ENCODE peak calls at places on chromosomes 6 and 20, in nine cellular contexts. One of them, this sample, is unnamed.

GRCh38 chr6:99838607-99839006 is 155.4 kb downstream of the MCHR2 start:
- DNase-seq in HAP-1: no peak
- DNase-seq in Peyer's patch: no peak
- DNase-seq in ascending aorta: no peak
- DNase-seq in fibroblast of lung: no peak
- DNase-seq in A549: no peak
- DNase-seq in GM23248: no peak
- DNase-seq in ovary: no peak
- DNase-seq in stomach: no peak
- DNase-seq in this sample: no peak

GRCh38 chr20:3758566-3758965 is 9.0 kb downstream of the ADISSP start:
- DNase-seq in stomach: no peak
- DNase-seq in HAP-1: no peak
- DNase-seq in ovary: no peak
- DNase-seq in Peyer's patch: no peak
- DNase-seq in fibroblast of lung: no peak
- DNase-seq in GM23248: no peak
- DNase-seq in A549: no peak
- DNase-seq in ascending aorta: no peak
- DNase-seq in this sample: no peak

GRCh38 chr6:156866181-156866862 is 89.1 kb downstream of the ARID1B start:
- DNase-seq in Peyer's patch: no peak
- DNase-seq in GM23248: no peak
- DNase-seq in ovary: no peak
- DNase-seq in A549: peak; percentile 6
- DNase-seq in HAP-1: no peak
- DNase-seq in ascending aorta: no peak
- DNase-seq in stomach: no peak
- DNase-seq in fibroblast of lung: peak; percentile 74
- DNase-seq in this sample: no peak

GRCh38 chr6:155272353-155273222 is 8.8 kb downstream of the CLDN20 start:
- DNase-seq in Peyer's patch: no peak
- DNase-seq in stomach: no peak
- DNase-seq in ovary: no peak
- DNase-seq in ascending aorta: no peak
- DNase-seq in GM23248: peak; percentile 34
- DNase-seq in fibroblast of lung: peak; percentile 17
- DNase-seq in HAP-1: no peak
- DNase-seq in A549: no peak
- DNase-seq in this sample: no peak

GRCh38 chr20:37323985-37324384 is 22.0 kb upstream of the SRC start:
- DNase-seq in GM23248: peak; percentile 93
- DNase-seq in Peyer's patch: no peak
- DNase-seq in fibroblast of lung: peak; percentile 88
- DNase-seq in ascending aorta: no peak
- DNase-seq in A549: no peak
- DNase-seq in HAP-1: no peak
- DNase-seq in stomach: no peak
- DNase-seq in ovary: no peak
- DNase-seq in this sample: no peak

GRCh38 chr6:13044390-13044789 is 283.9 kb downstream of the TBC1D7 start:
- DNase-seq in Peyer's patch: no peak
- DNase-seq in HAP-1: peak; percentile 9
- DNase-seq in stomach: no peak
- DNase-seq in ascending aorta: no peak
- DNase-seq in ovary: no peak
- DNase-seq in GM23248: peak; percentile 19
- DNase-seq in fibroblast of lung: peak; percentile 62
- DNase-seq in A549: peak; percentile 2
- DNase-seq in this sample: no peak

GRCh38 chr20:50724112-50724724 is 7.2 kb upstream of the PARD6B start:
- DNase-seq in HAP-1: no peak
- DNase-seq in GM23248: no peak
- DNase-seq in ovary: no peak
- DNase-seq in fibroblast of lung: no peak
- DNase-seq in ascending aorta: no peak
- DNase-seq in A549: no peak
- DNase-seq in Peyer's patch: peak; percentile 3
- DNase-seq in stomach: no peak
- DNase-seq in this sample: no peak

GRCh38 chr20:53692465-53693067 is 98.9 kb upstream of the ZNF217 start:
- DNase-seq in stomach: no peak
- DNase-seq in ascending aorta: no peak
- DNase-seq in GM23248: peak; percentile 96
- DNase-seq in HAP-1: no peak
- DNase-seq in A549: no peak
- DNase-seq in Peyer's patch: no peak
- DNase-seq in fibroblast of lung: peak; percentile 96
- DNase-seq in ovary: no peak
- DNase-seq in this sample: no peak

GRCh38 chr6:133899556-133899955 is 10.6 kb downstream of the TCF21 start:
- DNase-seq in A549: no peak
- DNase-seq in GM23248: peak; percentile 44
- DNase-seq in Peyer's patch: no peak
- DNase-seq in ovary: no peak
- DNase-seq in HAP-1: no peak
- DNase-seq in ascending aorta: no peak
- DNase-seq in stomach: no peak
- DNase-seq in fibroblast of lung: no peak
- DNase-seq in this sample: no peak

GRCh38 chr6:143884161-143884560 is 19.9 kb downstream of the ZC2HC1B start:
- DNase-seq in A549: no peak
- DNase-seq in fibroblast of lung: no peak
- DNase-seq in Peyer's patch: no peak
- DNase-seq in stomach: no peak
- DNase-seq in ovary: no peak
- DNase-seq in GM23248: peak; percentile 6
- DNase-seq in HAP-1: no peak
- DNase-seq in ascending aorta: no peak
- DNase-seq in this sample: no peak

GRCh38 chr20:30811896-30812671 is 445.4 kb upstream of the DEFB115 start:
- DNase-seq in stomach: no peak
- DNase-seq in HAP-1: no peak
- DNase-seq in ovary: no peak
- DNase-seq in A549: no peak
- DNase-seq in Peyer's patch: peak; percentile 65
- DNase-seq in GM23248: peak; percentile 65
- DNase-seq in ascending aorta: no peak
- DNase-seq in fibroblast of lung: peak; percentile 53
- DNase-seq in this sample: no peak

GRCh38 chr20:30812739-30813411 is 444.6 kb upstream of the DEFB115 start:
- DNase-seq in A549: no peak
- DNase-seq in HAP-1: no peak
- DNase-seq in Peyer's patch: no peak
- DNase-seq in ovary: no peak
- DNase-seq in fibroblast of lung: no peak
- DNase-seq in ascending aorta: no peak
- DNase-seq in stomach: no peak
- DNase-seq in GM23248: no peak
- DNase-seq in this sample: no peak

GRCh38 chr20:30815577-30816181 is 441.8 kb upstream of the DEFB115 start:
- DNase-seq in fibroblast of lung: no peak
- DNase-seq in Peyer's patch: no peak
- DNase-seq in ascending aorta: no peak
- DNase-seq in HAP-1: no peak
- DNase-seq in ovary: no peak
- DNase-seq in GM23248: no peak
- DNase-seq in A549: no peak
- DNase-seq in stomach: no peak
- DNase-seq in this sample: no peak

DNA sequence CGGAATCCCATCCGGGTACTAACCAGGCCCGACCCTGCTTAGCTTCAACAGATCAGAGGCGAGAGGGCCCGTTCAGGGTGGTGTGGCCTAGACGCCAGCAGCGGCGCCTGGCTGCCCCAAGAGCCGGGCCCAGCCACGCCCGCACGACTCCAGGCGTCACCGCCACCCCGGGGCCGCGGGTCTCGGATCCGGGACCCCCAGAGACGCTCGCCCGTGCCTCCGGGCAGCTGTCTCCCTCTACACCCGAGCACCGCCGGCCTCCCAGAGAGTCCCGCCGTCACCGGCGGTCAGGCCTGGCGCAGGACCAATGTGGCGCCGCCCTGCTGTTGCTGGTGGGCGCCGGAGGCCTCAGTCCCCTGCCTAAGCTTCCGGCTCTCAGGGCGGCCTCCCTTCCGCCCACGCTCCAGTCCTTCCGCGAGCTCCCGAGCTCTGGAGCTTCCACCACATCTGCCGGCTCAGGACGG is 441.2 kb upstream of the DEFB115 start:
- DNase-seq in ovary: no peak
- DNase-seq in HAP-1: no peak
- DNase-seq in fibroblast of lung: no peak
- DNase-seq in stomach: no peak
- DNase-seq in ascending aorta: no peak
- DNase-seq in A549: no peak
- DNase-seq in Peyer's patch: no peak
- DNase-seq in GM23248: peak; percentile 76
- DNase-seq in this sample: peak; percentile 24
- H3K9me3 ChIP-seq in ovary: peaks cover 2% of the 10 kb centered on the region
- H3K9me3 ChIP-seq in HAP-1: no peaks in the 10 kb centered on the region
- H3K9me3 ChIP-seq in fibroblast of lung: no peaks in the 10 kb centered on the region
- H3K9me3 ChIP-seq in stomach: peaks cover 69% of the 10 kb centered on the region
- H3K9me3 ChIP-seq in ascending aorta: no peaks in the 10 kb centered on the region
- H3K9me3 ChIP-seq in A549: peaks cover 2% of the 10 kb centered on the region
- H3K9me3 ChIP-seq in Peyer's patch: peaks cover 12% of the 10 kb centered on the region
- H3K9me3 ChIP-seq in GM23248: no peaks in the 10 kb centered on the region
- H3K9me3 ChIP-seq in this sample: no peaks in the 10 kb centered on the region

DNA sequence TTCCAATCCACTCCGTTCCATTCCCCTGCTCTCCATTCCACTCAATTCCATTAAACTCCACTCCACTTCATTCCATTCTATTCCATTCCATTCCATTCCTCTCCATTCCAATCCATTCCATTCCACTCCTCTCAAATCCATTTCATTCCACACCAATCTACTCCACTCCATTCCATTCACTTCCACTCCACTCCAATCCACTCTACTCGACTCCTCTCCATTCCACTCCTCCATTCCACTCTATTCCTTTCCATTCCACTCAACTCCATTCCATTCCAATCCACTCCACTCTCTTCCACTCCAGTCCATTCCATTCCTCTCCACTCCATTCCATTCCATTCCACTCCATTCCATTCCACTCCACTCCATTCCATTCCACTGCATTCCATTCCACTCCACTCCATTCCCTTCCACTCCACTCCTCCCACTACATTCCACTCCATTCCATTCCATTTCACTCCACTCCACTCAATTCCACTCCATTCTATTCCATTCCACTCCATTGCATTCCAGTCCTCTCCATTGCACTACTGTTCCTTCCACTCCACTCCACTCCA is 22.6 kb upstream of the DEFB125 start:
- DNase-seq in GM23248: no peak
- DNase-seq in ascending aorta: no peak
- DNase-seq in HAP-1: no peak
- DNase-seq in stomach: no peak
- DNase-seq in Peyer's patch: no peak
- DNase-seq in A549: no peak
- DNase-seq in ovary: no peak
- DNase-seq in fibroblast of lung: no peak
- DNase-seq in this sample: no peak
- H3K9me3 ChIP-seq in GM23248: no peaks in the 10 kb centered on the region
- H3K9me3 ChIP-seq in ascending aorta: no peaks in the 10 kb centered on the region
- H3K9me3 ChIP-seq in HAP-1: no peaks in the 10 kb centered on the region
- H3K9me3 ChIP-seq in stomach: peaks cover 30% of the 10 kb centered on the region
- H3K9me3 ChIP-seq in Peyer's patch: no peaks in the 10 kb centered on the region
- H3K9me3 ChIP-seq in A549: peaks cover 26% of the 10 kb centered on the region
- H3K9me3 ChIP-seq in ovary: no peaks in the 10 kb centered on the region
- H3K9me3 ChIP-seq in fibroblast of lung: no peaks in the 10 kb centered on the region
- H3K9me3 ChIP-seq in this sample: peaks cover 2% of the 10 kb centered on the region

GRCh38 chr6:167577891-167578361 is 248.8 kb upstream of the AFDN start:
- DNase-seq in stomach: no peak
- DNase-seq in GM23248: no peak
- DNase-seq in ascending aorta: no peak
- DNase-seq in fibroblast of lung: no peak
- DNase-seq in A549: no peak
- DNase-seq in ovary: no peak
- DNase-seq in Peyer's patch: no peak
- DNase-seq in HAP-1: no peak
- DNase-seq in this sample: no peak

GRCh38 chr6:167580512-167580911 is 246.2 kb upstream of the AFDN start:
- DNase-seq in HAP-1: peak; percentile 52
- DNase-seq in stomach: no peak
- DNase-seq in GM23248: no peak
- DNase-seq in ascending aorta: no peak
- DNase-seq in A549: no peak
- DNase-seq in Peyer's patch: no peak
- DNase-seq in fibroblast of lung: no peak
- DNase-seq in ovary: no peak
- DNase-seq in this sample: no peak

GRCh38 chr6:167578371-167578901 is 248.3 kb upstream of the AFDN start:
- DNase-seq in stomach: no peak
- DNase-seq in A549: no peak
- DNase-seq in GM23248: no peak
- DNase-seq in ovary: no peak
- DNase-seq in Peyer's patch: no peak
- DNase-seq in fibroblast of lung: no peak
- DNase-seq in HAP-1: no peak
- DNase-seq in ascending aorta: no peak
- DNase-seq in this sample: no peak

GRCh38 chr6:167581637-167582036 is 245.1 kb upstream of the AFDN start:
- DNase-seq in ascending aorta: no peak
- DNase-seq in Peyer's patch: no peak
- DNase-seq in stomach: no peak
- DNase-seq in fibroblast of lung: no peak
- DNase-seq in A549: no peak
- DNase-seq in GM23248: no peak
- DNase-seq in ovary: no peak
- DNase-seq in HAP-1: no peak
- DNase-seq in this sample: no peak

DNA sequence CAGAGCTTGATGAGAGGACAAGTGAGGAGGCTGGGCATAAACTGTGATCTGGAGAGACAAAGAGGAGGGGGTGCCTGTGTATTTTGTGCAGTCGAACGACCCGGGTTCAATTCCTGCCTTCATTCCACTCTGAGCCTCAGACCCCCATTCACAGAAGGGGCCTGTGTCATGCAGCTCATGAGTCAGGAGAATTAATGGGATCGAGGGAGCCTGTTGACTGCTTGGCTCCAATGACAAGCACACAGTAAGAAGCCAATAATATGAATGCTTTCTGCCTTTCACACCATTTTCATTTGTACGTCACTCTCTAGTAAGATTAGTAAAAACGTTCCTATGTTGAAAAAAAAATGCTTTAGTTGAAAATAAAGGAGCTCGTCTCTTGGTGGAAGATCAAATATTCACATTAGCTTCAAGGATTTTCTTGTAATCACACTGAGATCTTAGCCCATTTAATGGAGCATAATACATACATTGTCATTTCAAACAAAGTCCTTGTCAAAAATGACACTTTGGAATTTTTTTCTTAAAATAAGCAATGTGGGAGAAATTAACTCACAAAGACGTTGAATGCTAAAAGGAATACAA is 246.8 kb upstream of the AFDN start:
- DNase-seq in HAP-1: peak; percentile 52
- DNase-seq in ovary: no peak
- DNase-seq in stomach: no peak
- DNase-seq in GM23248: no peak
- DNase-seq in ascending aorta: no peak
- DNase-seq in A549: no peak
- DNase-seq in Peyer's patch: no peak
- DNase-seq in fibroblast of lung: no peak
- DNase-seq in this sample: no peak
- H3K9me3 ChIP-seq in HAP-1: no peaks in the 10 kb centered on the region
- H3K9me3 ChIP-seq in ovary: no peaks in the 10 kb centered on the region
- H3K9me3 ChIP-seq in stomach: peaks cover 13% of the 10 kb centered on the region
- H3K9me3 ChIP-seq in GM23248: no peaks in the 10 kb centered on the region
- H3K9me3 ChIP-seq in ascending aorta: no peaks in the 10 kb centered on the region
- H3K9me3 ChIP-seq in A549: no peaks in the 10 kb centered on the region
- H3K9me3 ChIP-seq in Peyer's patch: no peaks in the 10 kb centered on the region
- H3K9me3 ChIP-seq in fibroblast of lung: no peaks in the 10 kb centered on the region
- H3K9me3 ChIP-seq in this sample: no peaks in the 10 kb centered on the region

GRCh38 chr20:29689411-29690225 is 1567.8 kb upstream of the DEFB115 start:
- DNase-seq in A549: no peak
- DNase-seq in HAP-1: no peak
- DNase-seq in ascending aorta: no peak
- DNase-seq in Peyer's patch: no peak
- DNase-seq in stomach: no peak
- DNase-seq in ovary: no peak
- DNase-seq in GM23248: peak; percentile 42
- DNase-seq in fibroblast of lung: no peak
- DNase-seq in this sample: no peak
- H3K9me3 ChIP-seq in A549: no peaks in the 10 kb centered on the region
- H3K9me3 ChIP-seq in HAP-1: no peaks in the 10 kb centered on the region
- H3K9me3 ChIP-seq in ascending aorta: no peaks in the 10 kb centered on the region
- H3K9me3 ChIP-seq in Peyer's patch: no peaks in the 10 kb centered on the region
- H3K9me3 ChIP-seq in stomach: peaks cover 16% of the 10 kb centered on the region
- H3K9me3 ChIP-seq in ovary: no peaks in the 10 kb centered on the region
- H3K9me3 ChIP-seq in GM23248: no peaks in the 10 kb centered on the region
- H3K9me3 ChIP-seq in fibroblast of lung: no peaks in the 10 kb centered on the region
- H3K9me3 ChIP-seq in this sample: no peaks in the 10 kb centered on the region

This sample was measured in T-helper 17 cell.